ENCODE peak calls at places on chromosomes 5 and 9, in four cellular contexts. M is retina; I is EH; P is stimulated activated CD8-positive, alpha-beta memory T cell treated with anti-CD3 and anti-CD28 coated beads, Interleukin-4, amount 100 ng/mL, for 4 hours. Q is an unnamed sample.
A peak's percentile ranks its signal among the peaks of the same experiment; 100 is the strongest.

GRCh38 chr9:94030318-94031179 is 53.7 kb upstream of the PTPDC1 start:
- DNase-seq in M (peak; percentile 94), I (peak; percentile 87), P (peak; percentile 64), Q (peak; percentile 66)

GRCh38 chr9:81637276-81637675 is 52.1 kb downstream of the TLE1 start:
- DNase-seq in M (no peak), I (no peak), P (no peak), Q (no peak)

GRCh38 chr5:159480849-159481248 is 150.6 kb upstream of the IL12B start:
- DNase-seq in M (no peak), I (no peak), P (no peak), Q (no peak)

GRCh38 chr9:107548298-107549142 is 59.0 kb upstream of the KLF4 start:
- DNase-seq in M (no peak), I (peak; percentile 95), P (no peak), Q (no peak)

GRCh38 chr9:76690575-76691370 is 73.5 kb upstream of the PCA3 start:
- DNase-seq in M (no peak), I (no peak), P (no peak), Q (no peak)

GRCh38 chr9:98906273-98907040 is 37.2 kb upstream of the COL15A1 start:
- DNase-seq in M (no peak), I (peak; percentile 82), P (no peak), Q (no peak)

GRCh38 chr5:160685695-160686094 is 166.3 kb downstream of the ATP10B start:
- DNase-seq in M (no peak), I (no peak), P (no peak), Q (no peak)

GRCh38 chr5:61523997-61524396 is 191.9 kb downstream of the ZSWIM6 start:
- DNase-seq in M (no peak), I (no peak), P (no peak), Q (no peak)

GRCh38 chr5:27450607-27451006 is 412.2 kb upstream of the CDH9 start:
- DNase-seq in M (no peak), I (no peak), P (no peak), Q (no peak)

GRCh38 chr5:111854196-111854595 is 97.2 kb upstream of the NREP start:
- DNase-seq in M (no peak), I (no peak), P (no peak), Q (no peak)

GRCh38 chr5:16713386-16713928 is 96.7 kb upstream of the RETREG1 start:
- DNase-seq in M (peak; percentile 85), I (peak; percentile 53), P (no peak), Q (no peak)

GRCh38 chr5:13660072-13660471 is 284.4 kb downstream of the DNAH5 start:
- DNase-seq in M (no peak), I (peak; percentile 26), P (no peak), Q (no peak)

GRCh38 chr9:93218671-93219420 is 34.9 kb downstream of the WNK2 start:
- DNase-seq in M (no peak), I (no peak), P (no peak), Q (no peak)

GRCh38 chr5:42943931-42944631 is 96.0 kb downstream of the ANXA2R start:
- DNase-seq in M (peak; percentile 78), I (peak; percentile 46), P (no peak), Q (no peak)

GRCh38 chr9:125544988-125545651 is 161.9 kb downstream of the MAPKAP1 start:
- DNase-seq in M (no peak), I (peak; percentile 90), P (no peak), Q (no peak)

GRCh38 chr5:71939452-71939932 is 167.8 kb upstream of the MAP1B start:
- DNase-seq in M (peak; percentile 63), I (peak; percentile 13), P (no peak), Q (no peak)

GRCh38 chr5:95712347-95712958 is 18.7 kb upstream of the RHOBTB3 start:
- DNase-seq in M (no peak), I (peak; percentile 85), P (no peak), Q (no peak)

GRCh38 chr9:113844466-113844865 is 31.6 kb upstream of the ZNF618 start:
- DNase-seq in M (no peak), I (peak; percentile 20), P (no peak), Q (no peak)

GRCh38 chr5:143209881-143210395 is 193.5 kb downstream of the NR3C1 start:
- DNase-seq in M (no peak), I (no peak), P (no peak), Q (no peak)

GRCh38 chr5:139578348-139578724 is 17.2 kb downstream of the UBE2D2 start:
- DNase-seq in M (no peak), I (no peak), P (no peak), Q (no peak)

GRCh38 chr5:132971483-132972435 is 8.3 kb upstream of the AFF4 start:
- DNase-seq in M (no peak), I (peak; percentile 69), P (no peak), Q (no peak)

GRCh38 chr5:15752886-15753285 is 252.9 kb downstream of the FBXL7 start:
- DNase-seq in M (no peak), I (peak; percentile 8), P (no peak), Q (no peak)

GRCh38 chr5:6644841-6645240 is 11.6 kb downstream of the SRD5A1 start:
- DNase-seq in M (no peak), I (no peak), P (no peak), Q (no peak)

GRCh38 chr9:77649109-77649812 is 1.1 kb upstream of the GNA14 start:
- DNase-seq in M (no peak), I (peak; percentile 27), P (no peak), Q (no peak)

GRCh38 chr5:151179489-151179840 is 21.9 kb upstream of the ANXA6 start:
- DNase-seq in M (no peak), I (no peak), P (no peak), Q (no peak)

GRCh38 chr9:108496866-108497265 is 358.9 kb downstream of the ACTL7B start:
- DNase-seq in M (no peak), I (no peak), P (no peak), Q (no peak)

GRCh38 chr5:105616599-105616998 is 2054.0 kb upstream of the NUDT12 start:
- DNase-seq in M (no peak), I (no peak), P (no peak), Q (no peak)

GRCh38 chr5:170885779-170886178 is 24.0 kb downstream of the RANBP17 start:
- DNase-seq in M (no peak), I (peak; percentile 29), P (no peak), Q (no peak)

GRCh38 chr9:93187574-93187973 is 3.6 kb downstream of the WNK2 start:
- DNase-seq in M (no peak), I (no peak), P (no peak), Q (no peak)

GRCh38 chr5:132659598-132660493 is 1.9 kb downstream of the IL13 start:
- DNase-seq in M (no peak), I (no peak), P (no peak), Q (no peak)

GRCh38 chr5:54704825-54705224 is 187.3 kb downstream of the SNX18 start:
- DNase-seq in M (no peak), I (no peak), P (no peak), Q (no peak)

GRCh38 chr5:13976867-13977479 is 32.5 kb upstream of the DNAH5 start:
- DNase-seq in M (no peak), I (peak; percentile 64), P (no peak), Q (no peak)

GRCh38 chr9:99118782-99119466 is 14.0 kb downstream of the TGFBR1 start:
- DNase-seq in M (no peak), I (no peak), P (no peak), Q (no peak)

Q was measured in activated T-helper 1 cell treated with anti-CD3 and anti-CD28 coated beads, Interleukin-2, amount 50 U/mL, for 16 hours.